ENCODE peak calls at places on chromosomes 4 and X, in nine cellular contexts. M is GM06990, N is nephron progenitor cell, R is ovary, J is AG10803, Z is mesothelial cell of epicardium, V is foreskin fibroblast, A is tibial artery, G is heart left ventricle. K is an unnamed sample.

GRCh38 chrX:133307637-133308485 is 89.7 kb upstream of the TFDP3 start:
- DNase-seq in G (peak; percentile 55), R (no peak), A (no peak), V (no peak), N (peak; percentile 25), Z (no peak), M (no peak), J (peak; percentile 25), K (no peak)

GRCh38 chrX:53089224-53089842 is 4.6 kb upstream of the KANTR start:
- DNase-seq in V (peak; percentile 46), A (no peak), R (peak; percentile 58), Z (no peak), G (peak; percentile 51), N (no peak), M (no peak), J (peak; percentile 63), K (no peak)

GRCh38 chrX:32825009-32825408 is 386.3 kb downstream of the DMD start:
- DNase-seq in M (no peak), N (no peak), J (no peak), G (no peak), A (no peak), R (no peak), V (no peak), Z (no peak), K (no peak)

GRCh38 chr4:8922481-8922880 is 50.8 kb upstream of the HMX1 start:
- DNase-seq in V (no peak), R (no peak), J (no peak), N (no peak), G (no peak), M (no peak), Z (no peak), A (no peak), K (no peak)

GRCh38 chrX:72029473-72030411 is 102.0 kb downstream of the RTL5 start:
- DNase-seq in R (no peak), J (peak; percentile 65), G (no peak), A (no peak), M (no peak), V (peak; percentile 81), Z (no peak), N (no peak), K (no peak)

GRCh38 chr4:123133397-123134050 is 211.1 kb upstream of the NUDT6 start:
- DNase-seq in M (no peak), A (no peak), Z (no peak), R (no peak), G (no peak), N (no peak), V (no peak), J (no peak), K (no peak)

GRCh38 chr4:8547108-8547911 is 32.9 kb upstream of the GPR78 start:
- DNase-seq in J (peak; percentile 41), A (peak; percentile 31), G (no peak), Z (no peak), N (no peak), M (no peak), R (no peak), V (no peak), K (no peak)

GRCh38 chr4:184019667-184020665 is 114.9 kb downstream of the STOX2 start:
- DNase-seq in A (no peak), R (no peak), M (no peak), J (no peak), Z (no peak), G (no peak), N (no peak), V (no peak), K (no peak)

GRCh38 chr4:102345795-102346100 is 466 bp upstream of the SLC39A8 start:
- DNase-seq in A (no peak), V (no peak), M (no peak), J (no peak), N (no peak), R (no peak), Z (no peak), G (no peak), K (no peak)
- TF ChIP-seq CTCF in A (no peak), V (no peak), M (no peak), J (no peak), N (no peak), R (no peak), Z (no peak), G (no peak), K (no peak)

GRCh38 chrX:8288590-8288989 is 117.5 kb upstream of the VCX2 start:
- DNase-seq in M (no peak), R (no peak), Z (no peak), J (no peak), N (no peak), V (no peak), G (no peak), A (no peak), K (no peak)

GRCh38 chrX:8284131-8284530 is 113.1 kb upstream of the VCX2 start:
- DNase-seq in Z (no peak), A (no peak), M (no peak), N (no peak), J (no peak), V (no peak), R (no peak), G (no peak), K (no peak)

GRCh38 chrX:8289523-8289922 is 118.5 kb upstream of the VCX2 start:
- DNase-seq in V (no peak), R (no peak), Z (no peak), G (no peak), A (no peak), J (no peak), N (no peak), M (no peak), K (no peak)
- TF ChIP-seq CTCF in V (no peak), R (no peak), Z (no peak), G (no peak), A (no peak), J (no peak), N (no peak), M (no peak), K (no peak)

GRCh38 chr4:188971125-188971524 is 831.9 kb downstream of the TRIML1 start:
- DNase-seq in A (no peak), V (no peak), R (no peak), M (no peak), Z (no peak), N (no peak), G (no peak), J (peak; percentile 14), K (no peak)
- TF ChIP-seq CTCF in A (no peak), V (peak; percentile 33), R (no peak), M (no peak), Z (no peak), N (no peak), G (no peak), J (peak; percentile 44), K (no peak)

DNA sequence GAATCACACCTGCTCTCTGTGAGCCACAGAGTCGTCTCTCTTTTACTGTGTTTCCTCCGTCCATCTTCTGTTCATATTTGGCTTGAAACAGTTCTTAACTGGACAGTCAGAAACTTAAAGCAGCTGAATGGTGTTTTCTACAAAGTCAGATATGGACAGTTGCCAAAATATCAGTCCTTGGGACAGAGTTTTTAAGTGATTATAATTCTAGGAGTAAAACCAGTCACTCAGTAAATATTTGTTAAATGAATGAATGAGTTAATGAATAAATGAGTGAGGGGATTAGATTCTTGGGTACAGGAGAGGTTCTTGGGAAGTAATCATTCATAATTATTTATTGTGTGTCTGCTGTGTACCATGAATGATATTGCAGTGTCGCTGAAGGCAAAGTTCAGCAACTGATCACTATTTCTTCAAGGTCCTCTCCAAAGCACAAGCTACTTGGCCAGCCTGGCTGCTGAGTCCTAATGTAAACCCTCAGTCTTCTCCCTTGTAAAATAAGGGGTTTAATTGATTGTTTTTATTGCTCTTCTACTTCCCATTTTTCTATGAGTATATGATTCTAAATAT is 5.5 kb upstream of the SCRG1 start:
- DNase-seq in G (no peak), A (no peak), J (no peak), N (no peak), M (no peak), R (no peak), V (no peak), Z (no peak), K (no peak)
- TF ChIP-seq CTCF in G (no peak), A (no peak), J (no peak), N (no peak), M (no peak), R (no peak), V (no peak), Z (no peak), K (no peak)

GRCh38 chr4:130563185-130563890 is 1467.4 kb downstream of the C4orf33 start:
- DNase-seq in A (peak; percentile 65), V (peak; percentile 41), R (no peak), J (peak; percentile 13), M (no peak), G (peak; percentile 27), Z (no peak), N (peak; percentile 48), K (peak; percentile 59)
- TF ChIP-seq CTCF in A (no peak), V (peak; percentile 19), R (no peak), J (peak; percentile 31), M (no peak), G (no peak), Z (no peak), N (peak; percentile 59), K (peak; percentile 40)

GRCh38 chr4:146243141-146243882 is 29.0 kb downstream of the REELD1 start:
- DNase-seq in Z (no peak), G (no peak), R (peak; percentile 38), N (peak; percentile 42), M (peak; percentile 81), A (no peak), V (no peak), J (no peak), K (no peak)
- TF ChIP-seq CTCF in Z (no peak), G (peak; percentile 40), R (no peak), N (peak; percentile 35), M (peak; percentile 97), A (no peak), V (no peak), J (peak; percentile 21), K (no peak)

DNA sequence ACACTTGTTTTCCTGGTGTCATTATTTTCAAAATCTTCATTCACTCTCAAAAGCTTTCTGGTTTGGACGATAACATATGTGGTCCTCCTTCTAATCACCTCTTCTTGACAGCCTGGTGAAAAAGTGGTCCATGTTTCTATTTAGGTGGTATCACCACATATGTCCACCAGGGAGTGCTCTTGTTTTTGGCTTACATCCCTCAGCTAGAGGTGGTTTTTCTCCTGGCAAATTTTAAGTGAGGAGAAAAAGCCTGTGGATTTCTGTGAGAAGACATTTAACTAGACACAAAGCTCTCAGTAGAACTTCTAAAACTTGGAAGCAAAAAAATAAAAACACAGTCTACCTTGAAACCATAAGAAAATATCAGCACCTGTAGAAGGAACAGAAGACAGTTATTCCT is 58.0 kb upstream of the FRMPD4 start:
- DNase-seq in J (peak; percentile 53), R (no peak), N (peak; percentile 3), G (no peak), Z (no peak), V (peak; percentile 13), M (no peak), A (no peak), K (no peak)
- TF ChIP-seq CTCF in J (peak; percentile 62), R (no peak), N (peak; percentile 53), G (peak; percentile 24), Z (peak; percentile 73), V (peak; percentile 39), M (peak; percentile 47), A (peak; percentile 9), K (peak; percentile 36)

GRCh38 chrX:145910017-145910416 is 92.4 kb downstream of the SLITRK2 start:
- DNase-seq in Z (no peak), V (no peak), M (no peak), G (no peak), N (no peak), R (no peak), J (no peak), A (no peak), K (no peak)
- TF ChIP-seq CTCF in Z (no peak), V (no peak), M (no peak), G (no peak), N (no peak), R (no peak), J (no peak), A (no peak), K (no peak)